ENCODE peak calls at places on chromosomes 16 and 17, in four cellular contexts. I, K, Y and F are unnamed samples.

GRCh38 chr16:85798283-85798776 is 1.0 kb downstream of the EMC8 start:
- DNase-seq in Y (no peak), K (no peak), I (no peak), F (no peak)

GRCh38 chr16:11145173-11145820 is 110.7 kb downstream of the SOCS1 start:
- DNase-seq in Y (peak), I (no peak), K (no peak), F (no peak)

GRCh38 chr16:75104836-75105235 is 11.7 kb downstream of the LDHD start:
- DNase-seq in K (no peak), I (no peak), Y (no peak), F (no peak)

GRCh38 chr16:58201163-58201562 is 3.3 kb upstream of the CSNK2A2 start:
- DNase-seq in Y (no peak), I (no peak), K (no peak), F (no peak)

GRCh38 chr17:51638909-51639308 is 378.6 kb downstream of the UTP18 start:
- DNase-seq in K (no peak), Y (no peak), I (no peak), F (no peak)

GRCh38 chr17:82424001-82424862 is 5.8 kb upstream of the OGFOD3 start:
- DNase-seq in Y (peak), I (peak), K (no peak), F (peak)

GRCh38 chr17:40564883-40565744 is at the start of gene CCR7:
- DNase-seq in Y (no peak), I (no peak), K (peak), F (no peak)

GRCh38 chr17:61309857-61310256 is 89.8 kb upstream of the TBX2 start:
- DNase-seq in Y (peak), K (no peak), I (no peak), F (peak)

GRCh38 chr16:50313596-50314483 is 47.5 kb downstream of the ADCY7 start:
- DNase-seq in I (no peak), Y (no peak), K (peak), F (peak)

GRCh38 chr16:52265446-52265861 is 281.5 kb downstream of the TOX3 start:
- DNase-seq in Y (no peak), K (no peak), I (peak), F (peak)

GRCh38 chr17:1735834-1736347 is 6.8 kb upstream of the SERPINF2 start:
- DNase-seq in K (no peak), I (no peak), Y (no peak), F (no peak)

GRCh38 chr16:64391009-64391663 is 730.7 kb downstream of the CDH11 start:
- DNase-seq in Y (peak), I (no peak), K (no peak), F (no peak)

GRCh38 chr16:24776486-24777220 is 47.2 kb downstream of the TNRC6A start:
- DNase-seq in K (no peak), Y (no peak), I (no peak), F (no peak)

GRCh38 chr17:29945281-29945680 is 3.8 kb downstream of the EFCAB5 start:
- DNase-seq in Y (no peak), K (no peak), I (no peak), F (no peak)